ENCODE peak calls at places on chromosomes 5 and 9, in eight cellular contexts. One of them, this sample, is unnamed.

GRCh38 chr9:38226491-38226951 is 157.5 kb upstream of the SHB start:
- DNase-seq in PC-3: peak; percentile 29
- DNase-seq in neural progenitor cell: no peak
- DNase-seq in heart left ventricle: no peak
- DNase-seq in CD4-positive, alpha-beta memory T cell: no peak
- DNase-seq in right lobe of liver: no peak
- DNase-seq in lower leg skin: no peak
- DNase-seq in cardiac fibroblast: no peak
- DNase-seq in this sample: no peak

GRCh38 chr9:128696923-128697707 is 5.2 kb upstream of the PKN3 start:
- DNase-seq in heart left ventricle: peak; percentile 18
- DNase-seq in neural progenitor cell: no peak
- DNase-seq in CD4-positive, alpha-beta memory T cell: no peak
- DNase-seq in PC-3: no peak
- DNase-seq in cardiac fibroblast: no peak
- DNase-seq in lower leg skin: no peak
- DNase-seq in right lobe of liver: peak; percentile 1
- DNase-seq in this sample: no peak

GRCh38 chr5:179668404-179668803 is 12.4 kb downstream of the CBY3 start:
- DNase-seq in heart left ventricle: no peak
- DNase-seq in CD4-positive, alpha-beta memory T cell: peak; percentile 38
- DNase-seq in right lobe of liver: no peak
- DNase-seq in PC-3: peak; percentile 5
- DNase-seq in cardiac fibroblast: peak; percentile 64
- DNase-seq in lower leg skin: no peak
- DNase-seq in neural progenitor cell: peak; percentile 87
- DNase-seq in this sample: no peak

GRCh38 chr9:6771722-6772121 is 13.9 kb downstream of the KDM4C start:
- DNase-seq in PC-3: no peak
- DNase-seq in heart left ventricle: no peak
- DNase-seq in lower leg skin: no peak
- DNase-seq in cardiac fibroblast: no peak
- DNase-seq in CD4-positive, alpha-beta memory T cell: no peak
- DNase-seq in neural progenitor cell: no peak
- DNase-seq in right lobe of liver: no peak
- DNase-seq in this sample: no peak

GRCh38 chr9:124035001-124035650 is 23.6 kb downstream of the LHX2 start:
- DNase-seq in CD4-positive, alpha-beta memory T cell: no peak
- DNase-seq in lower leg skin: no peak
- DNase-seq in heart left ventricle: no peak
- DNase-seq in neural progenitor cell: no peak
- DNase-seq in PC-3: no peak
- DNase-seq in cardiac fibroblast: no peak
- DNase-seq in right lobe of liver: peak; percentile 42
- DNase-seq in this sample: no peak

GRCh38 chr5:119229950-119230349 is 125.9 kb upstream of the TNFAIP8 start:
- DNase-seq in heart left ventricle: no peak
- DNase-seq in PC-3: peak; percentile 28
- DNase-seq in CD4-positive, alpha-beta memory T cell: no peak
- DNase-seq in right lobe of liver: no peak
- DNase-seq in neural progenitor cell: no peak
- DNase-seq in lower leg skin: no peak
- DNase-seq in cardiac fibroblast: no peak
- DNase-seq in this sample: no peak

GRCh38 chr9:134619983-134620612 is 21.5 kb upstream of the COL5A1 start:
- DNase-seq in CD4-positive, alpha-beta memory T cell: no peak
- DNase-seq in PC-3: no peak
- DNase-seq in heart left ventricle: peak; percentile 47
- DNase-seq in cardiac fibroblast: no peak
- DNase-seq in right lobe of liver: peak; percentile 45
- DNase-seq in neural progenitor cell: no peak
- DNase-seq in lower leg skin: peak; percentile 72
- DNase-seq in this sample: no peak

GRCh38 chr9:128190516-128191405 is 611 bp downstream of the CIZ1 start:
- DNase-seq in PC-3: no peak
- DNase-seq in right lobe of liver: no peak
- DNase-seq in neural progenitor cell: peak; percentile 23
- DNase-seq in cardiac fibroblast: no peak
- DNase-seq in lower leg skin: no peak
- DNase-seq in CD4-positive, alpha-beta memory T cell: no peak
- DNase-seq in heart left ventricle: peak; percentile 74
- DNase-seq in this sample: no peak

GRCh38 chr5:175390352-175391083 is 53.5 kb downstream of the DRD1 start:
- DNase-seq in heart left ventricle: no peak
- DNase-seq in lower leg skin: no peak
- DNase-seq in neural progenitor cell: no peak
- DNase-seq in cardiac fibroblast: no peak
- DNase-seq in CD4-positive, alpha-beta memory T cell: no peak
- DNase-seq in right lobe of liver: no peak
- DNase-seq in PC-3: no peak
- DNase-seq in this sample: no peak

GRCh38 chr5:175393922-175394321 is 50.1 kb downstream of the DRD1 start:
- DNase-seq in heart left ventricle: no peak
- DNase-seq in cardiac fibroblast: no peak
- DNase-seq in right lobe of liver: no peak
- DNase-seq in CD4-positive, alpha-beta memory T cell: no peak
- DNase-seq in neural progenitor cell: no peak
- DNase-seq in PC-3: no peak
- DNase-seq in lower leg skin: no peak
- DNase-seq in this sample: no peak

GRCh38 chr5:175392236-175392635 is 51.7 kb downstream of the DRD1 start:
- DNase-seq in CD4-positive, alpha-beta memory T cell: no peak
- DNase-seq in neural progenitor cell: no peak
- DNase-seq in right lobe of liver: no peak
- DNase-seq in PC-3: peak; percentile 14
- DNase-seq in cardiac fibroblast: no peak
- DNase-seq in lower leg skin: no peak
- DNase-seq in heart left ventricle: no peak
- DNase-seq in this sample: no peak

DNA sequence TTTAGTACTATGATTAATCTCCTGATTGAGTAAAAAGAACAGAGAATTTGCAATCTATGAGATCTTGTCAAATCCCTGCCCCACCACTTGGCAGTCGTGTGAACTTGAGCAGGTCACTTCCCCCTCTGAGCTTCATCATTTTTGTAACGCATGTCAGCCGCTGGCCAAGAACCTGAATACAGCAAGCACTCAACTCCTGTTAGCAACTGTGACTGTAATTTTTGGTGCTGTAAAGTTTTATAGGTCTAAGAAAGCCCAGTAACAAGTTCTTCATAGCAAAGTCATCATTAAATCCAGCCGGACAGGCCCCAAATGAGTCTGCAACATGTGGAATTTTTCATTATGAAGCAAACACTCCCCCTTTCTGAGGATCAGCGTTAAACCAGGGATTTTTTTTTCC is 49.4 kb downstream of the DRD1 start:
- DNase-seq in lower leg skin: no peak
- DNase-seq in right lobe of liver: no peak
- DNase-seq in neural progenitor cell: no peak
- DNase-seq in CD4-positive, alpha-beta memory T cell: no peak
- DNase-seq in PC-3: no peak
- DNase-seq in heart left ventricle: no peak
- DNase-seq in cardiac fibroblast: no peak
- DNase-seq in this sample: no peak
- H3K4me3 ChIP-seq in lower leg skin: no peak overlapping the region
- H3K4me3 ChIP-seq in right lobe of liver: no peak overlapping the region
- H3K4me3 ChIP-seq in neural progenitor cell: no peak overlapping the region
- H3K4me3 ChIP-seq in CD4-positive, alpha-beta memory T cell: no peak overlapping the region
- H3K4me3 ChIP-seq in PC-3: no peak overlapping the region
- H3K4me3 ChIP-seq in heart left ventricle: no peak overlapping the region
- H3K4me3 ChIP-seq in cardiac fibroblast: no peak overlapping the region
- H3K4me3 ChIP-seq in this sample: no peak overlapping the region

DNA sequence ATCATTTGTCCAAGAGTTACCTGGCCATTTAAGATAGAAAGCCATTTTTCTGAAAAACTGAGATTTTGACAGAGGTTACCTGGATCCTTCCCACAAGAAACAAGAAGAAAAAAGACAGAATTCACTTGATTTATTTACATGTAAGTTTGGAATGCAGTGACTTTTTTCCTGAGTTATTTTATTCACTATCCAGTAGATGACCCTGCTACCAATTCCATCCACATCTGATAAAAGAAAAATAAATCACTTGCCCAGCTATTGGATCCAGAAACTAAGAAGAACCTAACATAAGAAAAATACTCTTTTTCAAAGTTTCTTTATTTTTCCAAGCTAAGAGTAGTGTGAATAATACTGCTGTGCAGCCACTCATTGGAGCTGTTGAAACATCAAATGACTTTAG is 275.2 kb downstream of the CETN3 start:
- DNase-seq in heart left ventricle: no peak
- DNase-seq in lower leg skin: no peak
- DNase-seq in PC-3: no peak
- DNase-seq in CD4-positive, alpha-beta memory T cell: no peak
- DNase-seq in neural progenitor cell: no peak
- DNase-seq in cardiac fibroblast: no peak
- DNase-seq in right lobe of liver: no peak
- DNase-seq in this sample: no peak
- H3K4me3 ChIP-seq in heart left ventricle: no peak overlapping the region
- H3K4me3 ChIP-seq in lower leg skin: no peak overlapping the region
- H3K4me3 ChIP-seq in PC-3: no peak overlapping the region
- H3K4me3 ChIP-seq in CD4-positive, alpha-beta memory T cell: no peak overlapping the region
- H3K4me3 ChIP-seq in neural progenitor cell: no peak overlapping the region
- H3K4me3 ChIP-seq in cardiac fibroblast: no peak overlapping the region
- H3K4me3 ChIP-seq in right lobe of liver: no peak overlapping the region
- H3K4me3 ChIP-seq in this sample: no peak overlapping the region

GRCh38 chr5:134133213-134133994 is 18.9 kb downstream of the TCF7 start:
- DNase-seq in right lobe of liver: no peak
- DNase-seq in heart left ventricle: no peak
- DNase-seq in cardiac fibroblast: no peak
- DNase-seq in CD4-positive, alpha-beta memory T cell: no peak
- DNase-seq in PC-3: no peak
- DNase-seq in neural progenitor cell: no peak
- DNase-seq in lower leg skin: peak; percentile 76
- DNase-seq in this sample: no peak
- H3K4me3 ChIP-seq in right lobe of liver: no peak overlapping the region
- H3K4me3 ChIP-seq in heart left ventricle: no peak overlapping the region
- H3K4me3 ChIP-seq in cardiac fibroblast: no peak overlapping the region
- H3K4me3 ChIP-seq in CD4-positive, alpha-beta memory T cell: peak overlapping the region; percentile 39
- H3K4me3 ChIP-seq in PC-3: no peak overlapping the region
- H3K4me3 ChIP-seq in neural progenitor cell: no peak overlapping the region
- H3K4me3 ChIP-seq in lower leg skin: no peak overlapping the region
- H3K4me3 ChIP-seq in this sample: no peak overlapping the region

DNA sequence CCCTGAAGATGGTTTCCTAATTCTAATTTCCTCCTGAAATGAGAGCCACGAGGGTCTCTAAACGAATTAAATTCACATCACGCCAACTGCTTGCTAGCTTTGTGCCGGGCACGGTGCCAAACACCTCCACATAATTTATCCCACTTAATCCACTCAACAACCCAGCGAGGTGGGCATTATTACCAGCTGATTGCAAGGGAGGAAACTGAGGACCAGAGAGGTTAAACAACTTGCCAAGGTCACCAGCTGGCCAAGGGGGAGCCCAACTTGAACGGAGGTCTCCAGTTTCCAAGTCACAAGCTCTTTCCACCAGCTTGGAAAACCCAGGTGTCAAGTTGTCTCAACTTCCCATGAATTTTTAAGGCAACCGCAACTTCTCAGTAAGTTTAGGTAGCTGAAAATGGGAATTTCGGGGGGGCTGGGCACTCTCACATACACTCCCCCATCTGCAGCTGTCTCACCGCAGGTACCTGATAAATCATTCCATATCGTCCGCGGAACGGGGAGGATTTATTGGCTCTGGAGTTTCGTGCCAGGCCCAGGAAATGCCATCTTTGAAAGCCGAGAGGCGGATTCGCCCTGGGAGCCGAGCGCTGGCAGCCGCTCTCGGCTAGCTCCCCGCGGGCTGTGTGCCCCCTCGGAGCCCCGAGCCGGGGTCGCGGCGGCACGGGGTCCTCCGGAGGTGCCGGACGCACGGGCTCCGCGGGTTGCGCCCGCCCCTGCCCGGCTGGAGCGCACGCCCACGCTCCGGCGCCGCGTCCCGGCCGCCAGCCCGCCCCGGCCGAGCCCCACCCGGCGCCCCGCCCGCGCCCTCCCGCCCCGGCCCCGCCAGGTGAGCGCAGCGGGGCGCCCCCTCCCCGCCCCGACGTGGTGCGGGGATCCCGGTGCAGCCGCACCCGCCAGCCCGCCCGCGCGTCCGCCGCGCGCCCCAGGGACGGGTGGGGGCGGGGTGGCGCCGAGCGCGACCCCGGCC is 628 bp downstream of the PTPN3 start:
- DNase-seq in heart left ventricle: no peak
- DNase-seq in cardiac fibroblast: no peak
- DNase-seq in neural progenitor cell: peak; percentile 49
- DNase-seq in CD4-positive, alpha-beta memory T cell: no peak
- DNase-seq in lower leg skin: no peak
- DNase-seq in right lobe of liver: no peak
- DNase-seq in PC-3: peak; percentile 55
- DNase-seq in this sample: no peak
- H3K4me3 ChIP-seq in heart left ventricle: peak overlapping the region; percentile 30
- H3K4me3 ChIP-seq in cardiac fibroblast: peak overlapping the region; percentile 46
- H3K4me3 ChIP-seq in neural progenitor cell: peak overlapping the region; percentile 61
- H3K4me3 ChIP-seq in CD4-positive, alpha-beta memory T cell: no peak overlapping the region
- H3K4me3 ChIP-seq in lower leg skin: peak overlapping the region; percentile 1
- H3K4me3 ChIP-seq in right lobe of liver: peak overlapping the region; percentile 68
- H3K4me3 ChIP-seq in PC-3: peak overlapping the region; percentile 77
- H3K4me3 ChIP-seq in this sample: peak overlapping the region; percentile 58